ENCODE peak calls at places on chromosomes 1 and 21, in nine cellular contexts. S is effector memory CD4-positive, alpha-beta T cell; P is PC-3; Z is mesenchymal stem cell; U is aorta; V is activated gamma-delta T cell treated with Interleukin-2 at 50 U/mL for 16 hours; Y is amygdala; R is stimulated activated CD8-positive, alpha-beta memory T cell treated with anti-CD3 and anti-CD28 coated beads, Interleukin-2, amount 100 ng/mL, for 1 hour; D is GDM1. Q is an unnamed sample.

GRCh38 chr1:169475806-169476205 is 9.9 kb downstream of the SLC19A2 start:
- DNase-seq in S (no peak), P (no peak), Z (no peak), U (no peak), V (no peak), Y (no peak), R (no peak), D (no peak), Q (no peak)

GRCh38 chr1:90856608-90857007 is 139.5 kb upstream of the BARHL2 start:
- DNase-seq in S (no peak), P (no peak), Z (no peak), U (no peak), V (no peak), Y (no peak), R (no peak), D (no peak), Q (no peak)

GRCh38 chr21:25980710-25981109 is 189.9 kb downstream of the APP start:
- DNase-seq in S (no peak), P (no peak), Z (no peak), U (no peak), V (no peak), Y (no peak), R (no peak), D (no peak), Q (no peak)

GRCh38 chr21:38342734-38343133 is 85.9 kb downstream of the KCNJ15 start:
- DNase-seq in S (no peak), P (no peak), Z (no peak), U (no peak), V (no peak), Y (no peak), R (no peak), D (no peak), Q (no peak)

GRCh38 chr1:27144349-27144748 is 10.6 kb downstream of the SLC9A1 start:
- DNase-seq in S (no peak), P (peak; percentile 96), Z (no peak), U (no peak), V (no peak), Y (no peak), R (no peak), D (no peak), Q (no peak)

GRCh38 chr1:193754732-193755427 is 568.5 kb upstream of the B3GALT2 start:
- DNase-seq in S (no peak), P (peak; percentile 29), Z (no peak), U (no peak), V (no peak), Y (no peak), R (no peak), D (no peak), Q (no peak)

GRCh38 chr21:27693376-27693775 is 726.5 kb upstream of the ADAMTS5 start:
- DNase-seq in S (no peak), P (peak; percentile 46), Z (peak; percentile 59), U (no peak), V (no peak), Y (no peak), R (no peak), D (no peak), Q (no peak)

GRCh38 chr1:28326980-28327379 is 1.9 kb upstream of the MED18 start:
- DNase-seq in S (no peak), P (peak; percentile 59), Z (no peak), U (no peak), V (no peak), Y (no peak), R (no peak), D (no peak), Q (no peak)

GRCh38 chr1:242827538-242827937 is 303.0 kb upstream of the PLD5 start:
- DNase-seq in S (no peak), P (no peak), Z (no peak), U (no peak), V (no peak), Y (no peak), R (no peak), D (no peak), Q (no peak)

GRCh38 chr1:41657679-41658078 is 173.2 kb upstream of the EDN2 start:
- DNase-seq in S (no peak), P (no peak), Z (no peak), U (no peak), V (no peak), Y (no peak), R (no peak), D (no peak), Q (no peak)

GRCh38 chr1:62336638-62337534 is 17.7 kb upstream of the KANK4 start:
- DNase-seq in S (no peak), P (no peak), Z (no peak), U (no peak), V (no peak), Y (no peak), R (no peak), D (no peak), Q (no peak)

GRCh38 chr1:153922076-153922837 is 515 bp downstream of the GATAD2B start:
- DNase-seq in S (peak; percentile 40), P (peak; percentile 67), Z (peak; percentile 14), U (no peak), V (no peak), Y (no peak), R (no peak), D (peak; percentile 59), Q (peak; percentile 42)

GRCh38 chr1:53619811-53620619 is 118.9 kb downstream of the GLIS1 start:
- DNase-seq in S (no peak), P (peak; percentile 18), Z (peak; percentile 45), U (peak; percentile 22), V (no peak), Y (peak; percentile 18), R (no peak), D (no peak), Q (peak; percentile 33)

GRCh38 chr1:161973924-161974845 is 49.5 kb downstream of the OLFML2B start:
- DNase-seq in S (no peak), P (no peak), Z (no peak), U (peak; percentile 77), V (no peak), Y (no peak), R (no peak), D (no peak), Q (no peak)

GRCh38 chr1:118077331-118078055 is 107.5 kb downstream of the SPAG17 start:
- DNase-seq in S (no peak), P (peak; percentile 68), Z (peak; percentile 21), U (no peak), V (no peak), Y (no peak), R (no peak), D (no peak), Q (no peak)

GRCh38 chr1:25550683-25551310 is 7.4 kb downstream of the LDLRAP1 start:
- DNase-seq in S (no peak), P (no peak), Z (no peak), U (no peak), V (no peak), Y (no peak), R (no peak), D (no peak), Q (no peak)

GRCh38 chr1:45685308-45686080 is 839 bp downstream of the GPBP1L1 start:
- DNase-seq in S (no peak), P (peak; percentile 15), Z (peak; percentile 40), U (no peak), V (no peak), Y (no peak), R (no peak), D (no peak), Q (no peak)

GRCh38 chr1:229192031-229192430 is 78.9 kb upstream of the RAB4A start:
- DNase-seq in S (no peak), P (peak; percentile 68), Z (peak; percentile 39), U (no peak), V (no peak), Y (no peak), R (no peak), D (no peak), Q (no peak)

GRCh38 chr1:112618721-112619517 is at the start of gene ST7L:
- DNase-seq in S (peak; percentile 53), P (peak; percentile 63), Z (peak; percentile 81), U (peak; percentile 73), V (peak; percentile 55), Y (peak; percentile 79), R (peak; percentile 24), D (peak; percentile 48), Q (peak; percentile 86)

GRCh38 chr1:155952505-155952890 is 11.1 kb downstream of the RXFP4 start:
- DNase-seq in S (no peak), P (no peak), Z (no peak), U (peak; percentile 30), V (no peak), Y (no peak), R (no peak), D (no peak), Q (no peak)

GRCh38 chr1:230348386-230349022 is 77.6 kb downstream of the PGBD5 start:
- DNase-seq in S (no peak), P (no peak), Z (no peak), U (no peak), V (no peak), Y (no peak), R (no peak), D (no peak), Q (no peak)

GRCh38 chr1:245549981-245550701 is 395.4 kb downstream of the KIF26B start:
- DNase-seq in S (no peak), P (no peak), Z (no peak), U (no peak), V (no peak), Y (no peak), R (no peak), D (no peak), Q (no peak)

GRCh38 chr1:205493241-205494085 is 11.0 kb upstream of the CDK18 start:
- DNase-seq in S (no peak), P (peak; percentile 81), Z (peak; percentile 70), U (peak; percentile 78), V (no peak), Y (no peak), R (no peak), D (no peak), Q (no peak)

GRCh38 chr21:32215306-32215685 is 63.6 kb downstream of the MIS18A start:
- DNase-seq in S (no peak), P (no peak), Z (no peak), U (no peak), V (no peak), Y (no peak), R (no peak), D (no peak), Q (no peak)

GRCh38 chr1:229884765-229885164 is 182.3 kb upstream of the GALNT2 start:
- DNase-seq in S (no peak), P (no peak), Z (no peak), U (no peak), V (no peak), Y (no peak), R (no peak), D (no peak), Q (no peak)

GRCh38 chr1:174051956-174052355 is 29.8 kb upstream of the RC3H1 start:
- DNase-seq in S (no peak), P (no peak), Z (no peak), U (no peak), V (no peak), Y (peak; percentile 39), R (no peak), D (no peak), Q (peak; percentile 51)

GRCh38 chr1:15282038-15282437 is 35.0 kb downstream of the FHAD1 start:
- DNase-seq in S (no peak), P (no peak), Z (no peak), U (no peak), V (no peak), Y (no peak), R (no peak), D (no peak), Q (no peak)

GRCh38 chr1:241323510-241323909 is 33.5 kb downstream of the RGS7 start:
- DNase-seq in S (no peak), P (peak; percentile 81), Z (peak; percentile 30), U (no peak), V (no peak), Y (no peak), R (no peak), D (no peak), Q (no peak)

Q was measured in head of caudate nucleus.